ENCODE peak calls at places on chromosomes 2 and 18, in seven cellular contexts. A, U, F, Q, Y, O and Z are unnamed samples.

GRCh38 chr2:216389565-216389964 is 17.3 kb upstream of the MARCHF4 start:
- DNase-seq in A (no peak), U (no peak), F (no peak), Q (no peak), Y (no peak), O (no peak), Z (no peak)

GRCh38 chr2:231941673-231942072 is 15.5 kb upstream of the NPPC start:
- DNase-seq in A (no peak), U (no peak), F (no peak), Q (no peak), Y (no peak), O (no peak), Z (no peak)

GRCh38 chr2:16630463-16630862 is 35.2 kb downstream of the CYRIA start:
- DNase-seq in A (no peak), U (no peak), F (no peak), Q (no peak), Y (no peak), O (no peak), Z (no peak)

GRCh38 chr2:156087875-156088274 is 244.6 kb downstream of the NR4A2 start:
- DNase-seq in A (no peak), U (no peak), F (no peak), Q (no peak), Y (peak), O (no peak), Z (no peak)

GRCh38 chr2:174981336-174981735 is 23.8 kb downstream of the CHN1 start:
- DNase-seq in A (no peak), U (no peak), F (no peak), Q (no peak), Y (no peak), O (no peak), Z (no peak)

GRCh38 chr18:51009071-51009470 is 20.9 kb upstream of the SMAD4 start:
- DNase-seq in A (no peak), U (no peak), F (no peak), Q (no peak), Y (no peak), O (no peak), Z (no peak)

GRCh38 chr2:208222351-208222750 is 32.5 kb downstream of the IDH1 start:
- DNase-seq in A (no peak), U (no peak), F (no peak), Q (no peak), Y (peak), O (no peak), Z (no peak)

GRCh38 chr2:37436324-37436723 is 91.9 kb downstream of the QPCT start:
- DNase-seq in A (no peak), U (no peak), F (no peak), Q (no peak), Y (no peak), O (no peak), Z (no peak)

GRCh38 chr2:239327536-239328305 is 73.1 kb downstream of the HDAC4 start:
- DNase-seq in A (peak), U (no peak), F (no peak), Q (no peak), Y (no peak), O (no peak), Z (no peak)

GRCh38 chr2:824954-825353 is 125.7 kb upstream of the SNTG2 start:
- DNase-seq in A (no peak), U (no peak), F (no peak), Q (no peak), Y (no peak), O (no peak), Z (no peak)

GRCh38 chr18:42290318-42291307 is 335.6 kb downstream of the PIK3C3 start:
- DNase-seq in A (no peak), U (no peak), F (no peak), Q (no peak), Y (no peak), O (no peak), Z (no peak)

GRCh38 chr2:141109633-141110032 is 1021.2 kb downstream of the LRP1B start:
- DNase-seq in A (no peak), U (no peak), F (no peak), Q (no peak), Y (peak), O (no peak), Z (no peak)

GRCh38 chr18:59067873-59068272 is 71.8 kb upstream of the SEC11C start:
- DNase-seq in A (no peak), U (no peak), F (no peak), Q (no peak), Y (no peak), O (no peak), Z (no peak)

GRCh38 chr2:25698752-25699151 is 25.4 kb upstream of the DTNB start:
- DNase-seq in A (no peak), U (no peak), F (no peak), Q (no peak), Y (peak), O (no peak), Z (no peak)

GRCh38 chr2:8125741-8126691 is 555.8 kb upstream of the ID2 start:
- DNase-seq in A (no peak), U (no peak), F (no peak), Q (peak), Y (no peak), O (no peak), Z (no peak)

GRCh38 chr18:32441536-32441935 is 29.1 kb downstream of the GAREM1 start:
- DNase-seq in A (no peak), U (no peak), F (no peak), Q (no peak), Y (no peak), O (no peak), Z (no peak)

GRCh38 chr2:235080108-235080507 is 128.3 kb downstream of the SH3BP4 start:
- DNase-seq in A (no peak), U (no peak), F (no peak), Q (no peak), Y (no peak), O (no peak), Z (no peak)

GRCh38 chr2:202237787-202238233 is 587 bp downstream of the SUMO1 start:
- DNase-seq in A (peak), U (no peak), F (peak), Q (no peak), Y (peak), O (no peak), Z (peak)

GRCh38 chr2:207129821-207130220 is 35.9 kb downstream of the KLF7 start:
- DNase-seq in A (no peak), U (no peak), F (no peak), Q (no peak), Y (no peak), O (no peak), Z (no peak)

GRCh38 chr2:27807476-27807875 is 36.0 kb downstream of the MRPL33 start:
- DNase-seq in A (no peak), U (no peak), F (no peak), Q (no peak), Y (no peak), O (no peak), Z (no peak)

GRCh38 chr18:76347341-76347740 is 147.7 kb downstream of the ZNF516 start:
- DNase-seq in A (no peak), U (no peak), F (no peak), Q (no peak), Y (no peak), O (no peak), Z (no peak)

GRCh38 chr2:159209341-159210306 is 76.9 kb downstream of the WDSUB1 start:
- DNase-seq in A (peak), U (no peak), F (no peak), Q (no peak), Y (no peak), O (peak), Z (no peak)

GRCh38 chr2:8306530-8307351 is 375.1 kb upstream of the ID2 start:
- DNase-seq in A (no peak), U (no peak), F (no peak), Q (no peak), Y (no peak), O (no peak), Z (no peak)

GRCh38 chr2:221285156-221285555 is 286.9 kb downstream of the EPHA4 start:
- DNase-seq in A (no peak), U (no peak), F (no peak), Q (no peak), Y (no peak), O (no peak), Z (no peak)

GRCh38 chr2:222952204-222952603 is 91.4 kb downstream of the ACSL3 start:
- DNase-seq in A (no peak), U (no peak), F (no peak), Q (no peak), Y (no peak), O (no peak), Z (no peak)

GRCh38 chr18:74832999-74833398 is 235.3 kb downstream of the ZNF407 start:
- DNase-seq in A (no peak), U (no peak), F (no peak), Q (no peak), Y (no peak), O (no peak), Z (peak)

DNA sequence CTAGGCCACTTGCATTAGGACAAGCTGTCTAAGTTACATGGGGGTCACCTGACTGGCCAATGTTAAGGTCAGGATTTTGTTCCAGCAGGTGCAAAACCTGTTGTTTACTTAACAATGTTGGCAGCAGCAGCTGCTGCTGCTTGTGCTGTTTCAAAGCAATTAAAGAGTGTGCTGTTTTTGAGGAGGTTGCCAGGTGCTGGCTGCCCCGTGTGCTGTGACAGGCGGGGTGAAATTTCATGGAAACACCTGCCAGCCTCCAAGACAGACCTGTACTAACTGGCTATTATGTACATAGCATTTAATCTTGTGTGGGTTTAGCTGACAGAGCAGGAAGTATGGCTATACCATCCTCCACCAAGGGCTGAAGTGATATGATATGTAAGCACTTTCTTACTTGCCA is 224.9 kb downstream of the ASXL3 start:
- DNase-seq in A (no peak), U (no peak), F (no peak), Q (no peak), Y (no peak), O (no peak), Z (no peak)
- H3K27ac ChIP-seq in A (no peak), U (no peak), F (no peak), Q (no peak), Y (no peak), O (no peak), Z (no peak)

DNA sequence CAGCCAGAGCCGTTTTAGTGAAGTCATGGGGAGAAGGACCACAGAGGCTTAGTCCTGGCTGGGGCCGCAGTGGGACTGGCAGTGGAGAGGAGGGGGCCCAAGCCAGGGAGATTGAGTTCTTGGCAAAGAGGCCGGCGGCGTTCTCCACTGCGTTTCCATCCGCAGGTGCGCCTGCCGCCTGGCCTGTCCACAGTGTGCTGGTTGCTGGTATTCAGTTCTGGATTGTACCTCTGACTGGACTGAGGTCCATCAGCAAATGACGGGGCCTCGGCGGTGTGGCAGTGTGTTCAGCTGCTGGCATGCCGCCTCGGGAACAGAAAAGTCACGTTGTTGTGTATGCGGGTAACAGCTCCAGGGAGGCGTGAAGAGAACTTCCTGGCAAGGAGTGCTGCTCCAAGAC is 36.8 kb downstream of the LRRFIP1 start:
- DNase-seq in A (no peak), U (no peak), F (no peak), Q (peak), Y (no peak), O (no peak), Z (peak)
- H3K27ac ChIP-seq in A (peak), U (peak), F (no peak), Q (peak), Y (no peak), O (no peak), Z (peak)

GRCh38 chr18:13388586-13389490 is 170.3 kb downstream of the LDLRAD4 start:
- DNase-seq in A (no peak), U (peak), F (no peak), Q (no peak), Y (no peak), O (no peak), Z (no peak)
- H3K27ac ChIP-seq in A (peak), U (peak), F (no peak), Q (peak), Y (no peak), O (no peak), Z (no peak)

GRCh38 chr2:39501412-39501811 is 64.3 kb upstream of the MAP4K3 start:
- DNase-seq in A (no peak), U (no peak), F (no peak), Q (no peak), Y (no peak), O (no peak), Z (no peak)

GRCh38 chr2:39504790-39505335 is 67.8 kb upstream of the MAP4K3 start:
- DNase-seq in A (no peak), U (no peak), F (no peak), Q (no peak), Y (peak), O (no peak), Z (no peak)

GRCh38 chr2:39506215-39506614 is 69.1 kb upstream of the MAP4K3 start:
- DNase-seq in A (no peak), U (no peak), F (no peak), Q (no peak), Y (no peak), O (no peak), Z (no peak)

GRCh38 chr2:39499336-39499735 is 62.3 kb upstream of the MAP4K3 start:
- DNase-seq in A (no peak), U (no peak), F (no peak), Q (no peak), Y (no peak), O (no peak), Z (no peak)

DNA sequence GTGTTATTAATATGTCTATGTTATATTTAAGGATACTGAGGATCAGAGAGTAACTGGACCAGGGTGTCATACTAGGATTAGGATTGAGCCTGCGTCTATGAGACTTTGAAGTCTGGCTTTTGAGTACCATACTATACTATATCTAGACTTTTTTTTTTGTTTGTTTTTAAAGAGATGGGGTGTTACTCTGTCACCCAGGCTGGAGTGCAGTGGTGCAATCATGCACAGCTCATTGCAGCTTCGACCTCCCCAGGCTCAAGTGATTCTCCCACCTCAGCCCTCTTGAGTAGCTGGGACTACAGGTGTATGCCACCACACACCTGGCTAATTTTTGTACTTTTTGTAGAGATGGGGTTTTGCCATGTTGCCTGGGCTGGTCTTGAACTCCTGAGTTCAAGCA is 66.2 kb upstream of the MAP4K3 start:
- DNase-seq in A (no peak), U (no peak), F (no peak), Q (no peak), Y (no peak), O (no peak), Z (no peak)
- H3K27ac ChIP-seq in A (no peak), U (no peak), F (no peak), Q (no peak), Y (no peak), O (peak), Z (no peak)

GRCh38 chr2:72205546-72205863 is 57.8 kb upstream of the CYP26B1 start:
- DNase-seq in A (no peak), U (no peak), F (no peak), Q (no peak), Y (no peak), O (no peak), Z (no peak)
- H3K27ac ChIP-seq in A (no peak), U (peak), F (no peak), Q (no peak), Y (no peak), O (no peak), Z (no peak)

GRCh38 chr2:106037262-106037661 is 156.8 kb downstream of the UXS1 start:
- DNase-seq in A (no peak), U (no peak), F (no peak), Q (no peak), Y (no peak), O (no peak), Z (no peak)

GRCh38 chr2:106039634-106040033 is 154.5 kb downstream of the UXS1 start:
- DNase-seq in A (peak), U (no peak), F (no peak), Q (no peak), Y (no peak), O (no peak), Z (no peak)

GRCh38 chr2:106037922-106038321 is 156.2 kb downstream of the UXS1 start:
- DNase-seq in A (no peak), U (no peak), F (no peak), Q (no peak), Y (no peak), O (no peak), Z (no peak)

GRCh38 chr2:106041150-106041549 is 153.0 kb downstream of the UXS1 start:
- DNase-seq in A (no peak), U (no peak), F (no peak), Q (no peak), Y (no peak), O (no peak), Z (no peak)

GRCh38 chr2:106038598-106039375 is 155.3 kb downstream of the UXS1 start:
- DNase-seq in A (no peak), U (no peak), F (no peak), Q (no peak), Y (no peak), O (no peak), Z (no peak)
- H3K27ac ChIP-seq in A (peak), U (no peak), F (no peak), Q (no peak), Y (no peak), O (no peak), Z (no peak)

DNA sequence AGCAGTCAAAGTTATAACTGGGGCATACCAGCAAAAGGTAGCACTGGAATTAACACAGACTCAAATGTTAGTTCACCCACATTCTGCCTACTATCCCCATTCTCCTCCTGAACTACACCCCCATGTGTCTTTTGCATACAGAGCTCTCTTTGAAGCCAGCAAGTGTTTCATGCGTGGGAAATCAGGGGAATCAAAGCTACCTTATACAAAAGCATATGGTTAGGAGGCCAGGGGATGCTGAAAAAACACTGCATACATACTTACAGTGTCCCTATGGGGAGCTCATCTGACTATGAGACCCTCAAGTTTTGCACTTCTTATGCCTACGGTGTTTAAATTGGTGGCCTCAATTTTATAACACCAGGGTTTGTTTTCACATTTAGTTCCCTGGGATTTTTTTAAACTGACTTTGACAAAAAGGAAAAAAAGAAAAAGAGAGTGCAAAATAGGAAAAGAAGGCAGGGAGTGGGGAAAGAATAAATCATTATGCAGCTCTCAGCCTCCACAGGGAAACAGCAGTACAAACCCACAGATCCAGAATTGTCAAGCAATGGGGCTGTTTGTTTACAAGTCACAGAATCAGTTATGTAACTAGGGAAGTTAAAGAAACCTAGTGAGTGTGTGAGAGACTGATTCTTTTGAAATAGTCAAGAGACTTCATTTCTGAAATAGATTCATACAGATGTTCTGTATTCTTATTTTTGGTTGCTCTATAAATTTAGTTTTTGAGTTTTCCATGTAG is 20.1 kb upstream of the PPP3R1 start:
- DNase-seq in A (no peak), U (no peak), F (no peak), Q (no peak), Y (no peak), O (no peak), Z (no peak)
- H3K27ac ChIP-seq in A (no peak), U (no peak), F (no peak), Q (no peak), Y (no peak), O (no peak), Z (no peak)

DNA sequence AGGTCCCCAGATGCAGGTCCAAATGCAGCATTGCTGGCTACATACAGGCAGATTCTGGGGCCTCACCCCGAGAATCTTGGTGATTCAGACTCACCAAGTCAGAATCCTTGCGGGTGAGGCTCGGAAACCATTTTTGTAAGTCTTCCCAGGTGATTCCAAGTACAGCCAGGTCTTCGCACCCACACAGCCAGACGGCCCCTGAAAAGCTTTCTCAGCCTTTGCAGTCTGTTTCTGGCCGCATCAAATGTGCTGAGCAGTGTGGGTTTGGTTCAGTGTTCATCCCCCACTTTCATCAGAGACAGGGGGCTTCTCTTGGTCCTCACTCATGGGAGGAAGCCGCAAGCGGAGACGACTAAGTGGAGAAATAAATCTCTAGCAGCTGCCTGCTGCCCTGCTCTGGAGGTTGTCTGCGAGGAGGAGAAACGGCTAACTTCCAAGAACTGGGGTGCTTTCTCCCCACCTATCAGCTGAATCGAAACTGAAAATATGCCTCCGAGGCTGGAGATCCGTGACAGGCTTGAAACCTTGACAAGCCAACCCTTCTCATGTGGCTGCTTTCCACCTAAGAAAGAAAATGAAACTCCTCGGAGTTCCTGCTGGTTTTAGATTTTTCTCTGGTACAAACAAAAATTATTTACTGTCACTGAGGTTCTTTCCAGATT is 8.9 kb upstream of the TMEM185B start:
- DNase-seq in A (peak), U (peak), F (peak), Q (no peak), Y (peak), O (peak), Z (no peak)
- H3K27ac ChIP-seq in A (no peak), U (peak), F (peak), Q (peak), Y (peak), O (peak), Z (peak)

GRCh38 chr18:48949051-48949605 is 1.6 kb downstream of the SMAD7 start:
- DNase-seq in A (no peak), U (no peak), F (peak), Q (peak), Y (no peak), O (peak), Z (no peak)
- H3K27ac ChIP-seq in A (peak), U (peak), F (peak), Q (peak), Y (peak), O (peak), Z (peak)